ENCODE peak calls at places on chromosomes 3 and 15, in four cellular contexts. V, N, S and Y are unnamed samples.

GRCh38 chr15:42203891-42204290 is 4.2 kb downstream of the VPS39 start:
- DNase-seq in S (no peak), N (no peak), V (peak; percentile 37), Y (no peak)

GRCh38 chr3:189276481-189277190 is 104.9 kb downstream of the TPRG1 start:
- DNase-seq in S (peak; percentile 43), V (peak; percentile 86), N (no peak), Y (peak; percentile 37)

GRCh38 chr3:30645077-30645476 is 38.7 kb downstream of the TGFBR2 start:
- DNase-seq in N (no peak), V (no peak), S (no peak), Y (no peak)

GRCh38 chr15:83462026-83462425 is 14.9 kb downstream of the SH3GL3 start:
- DNase-seq in V (no peak), N (no peak), S (no peak), Y (no peak)

GRCh38 chr15:98866503-98866902 is 141.1 kb downstream of the PGPEP1L start:
- DNase-seq in N (no peak), S (peak; percentile 73), V (peak; percentile 94), Y (no peak)

GRCh38 chr3:71288269-71288930 is 295.1 kb downstream of the FOXP1 start:
- DNase-seq in V (peak; percentile 67), N (no peak), S (peak; percentile 46), Y (no peak)

GRCh38 chr3:98532275-98532637 is 478 bp downstream of the GPR15 start:
- DNase-seq in N (no peak), V (no peak), S (no peak), Y (no peak)

GRCh38 chr3:8638994-8639393 is 5.6 kb downstream of the SSUH2 start:
- DNase-seq in N (no peak), S (peak; percentile 36), V (no peak), Y (no peak)

GRCh38 chr3:192848371-192849233 is 69.1 kb downstream of the MB21D2 start:
- DNase-seq in V (no peak), S (peak; percentile 42), N (no peak), Y (no peak)

GRCh38 chr15:71777216-71777943 is 33.0 kb upstream of the NR2E3 start:
- DNase-seq in N (no peak), S (no peak), V (no peak), Y (no peak)

GRCh38 chr3:61701019-61701418 is 139.6 kb downstream of the PTPRG start:
- DNase-seq in N (no peak), S (no peak), V (no peak), Y (no peak)

GRCh38 chr3:124373524-124373923 is 356.7 kb upstream of the UMPS start:
- DNase-seq in S (no peak), V (no peak), N (no peak), Y (no peak)

GRCh38 chr3:16842710-16843270 is 42.0 kb upstream of the PLCL2 start:
- DNase-seq in V (no peak), S (no peak), N (no peak), Y (no peak)

GRCh38 chr3:134627831-134628230 is 23.0 kb downstream of the KY start:
- DNase-seq in S (no peak), V (no peak), N (peak; percentile 40), Y (no peak)

GRCh38 chr3:112811150-112811884 is 35.3 kb downstream of the CD200R1L start:
- DNase-seq in V (peak; percentile 92), N (no peak), S (peak; percentile 20), Y (peak; percentile 74)

GRCh38 chr15:48096813-48097212 is 24.0 kb upstream of the SLC24A5 start:
- DNase-seq in N (no peak), V (peak; percentile 85), S (peak; percentile 92), Y (no peak)

GRCh38 chr3:46312996-46313395 is 40.9 kb upstream of the CCR2 start:
- DNase-seq in S (no peak), V (no peak), N (peak; percentile 56), Y (peak; percentile 30)

GRCh38 chr3:37221407-37221806 is 47.0 kb upstream of the LRRFIP2 start:
- DNase-seq in V (peak; percentile 90), N (no peak), S (peak; percentile 83), Y (peak; percentile 62)

GRCh38 chr15:71830981-71831380 is 20.6 kb downstream of the NR2E3 start:
- DNase-seq in N (no peak), V (no peak), S (no peak), Y (no peak)

GRCh38 chr15:95565201-95565600 is 765.3 kb upstream of the NR2F2 start:
- DNase-seq in N (no peak), S (no peak), V (no peak), Y (no peak)

GRCh38 chr3:49389297-49389696 is 22.5 kb downstream of the RHOA start:
- DNase-seq in S (no peak), N (no peak), V (no peak), Y (no peak)

GRCh38 chr15:71109130-71109529 is 6.1 kb upstream of the THSD4 start:
- DNase-seq in S (peak; percentile 43), N (no peak), V (peak; percentile 75), Y (no peak)

GRCh38 chr15:38129531-38130199 is 123.0 kb upstream of the SPRED1 start:
- DNase-seq in N (peak; percentile 72), V (peak; percentile 100), S (peak; percentile 96), Y (peak; percentile 68)

GRCh38 chr15:39583586-39584265 is 2.8 kb downstream of the THBS1 start:
- DNase-seq in S (no peak), V (peak; percentile 43), N (no peak), Y (peak; percentile 48)

GRCh38 chr15:39582286-39582976 is 1.6 kb downstream of the THBS1 start:
- DNase-seq in V (peak; percentile 29), N (no peak), S (no peak), Y (no peak)

GRCh38 chr15:39584266-39584659 is 3.4 kb downstream of the THBS1 start:
- DNase-seq in V (no peak), S (no peak), N (no peak), Y (no peak)

GRCh38 chr15:39581501-39582285 is 814 bp downstream of the THBS1 start:
- DNase-seq in N (peak; percentile 82), V (peak; percentile 42), S (no peak), Y (peak; percentile 79)

DNA sequence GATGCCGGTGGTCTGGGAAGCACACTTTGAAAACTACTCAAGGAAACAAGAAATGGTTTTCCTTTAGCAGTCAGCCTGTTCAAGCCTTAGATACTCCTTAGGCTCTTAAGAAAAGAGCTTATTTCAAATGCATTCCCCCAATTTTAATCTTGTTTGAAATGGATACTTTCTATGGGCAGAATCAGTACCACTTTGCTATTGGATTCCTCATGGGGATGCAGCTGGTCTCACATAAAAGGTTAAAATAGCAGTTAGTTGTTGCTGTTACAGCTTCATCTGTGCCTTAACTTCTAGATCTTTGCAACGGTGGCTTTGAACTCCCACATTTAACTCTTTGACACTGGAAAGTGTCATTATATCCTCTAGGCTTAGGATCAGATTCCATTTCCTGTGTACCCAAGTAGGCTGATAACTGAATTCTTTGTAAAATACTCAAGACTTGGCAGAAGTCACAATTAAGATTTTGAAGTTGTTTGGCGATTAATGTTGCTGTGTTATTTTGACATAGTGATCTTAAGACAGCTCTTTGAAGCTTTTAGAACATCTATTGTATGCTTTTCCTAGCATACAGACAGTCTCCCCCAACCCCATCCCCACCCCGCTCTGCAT is 2.2 kb downstream of the THBS1 start:
- DNase-seq in S (no peak), V (peak; percentile 7), N (no peak), Y (no peak)
- H3K36me3 ChIP-seq in S (peaks cover 58% of the 10 kb centered on the region), V (peaks cover 42% of the 10 kb centered on the region), N (peaks cover 62% of the 10 kb centered on the region), Y (no peaks in the 10 kb centered on the region)

GRCh38 chr15:31403606-31404005 is 77.0 kb downstream of the KLF13 start:
- DNase-seq in V (peak; percentile 49), N (no peak), S (peak; percentile 60), Y (no peak)
- H3K36me3 ChIP-seq in V (no peaks in the 10 kb centered on the region), N (no peaks in the 10 kb centered on the region), S (no peaks in the 10 kb centered on the region), Y (no peaks in the 10 kb centered on the region)

GRCh38 chr3:129473766-129474152 is 33.7 kb downstream of the IFT122 start:
- DNase-seq in S (no peak), V (no peak), N (no peak), Y (no peak)
- H3K36me3 ChIP-seq in S (no peaks in the 10 kb centered on the region), V (peaks cover 9% of the 10 kb centered on the region), N (peaks cover 31% of the 10 kb centered on the region), Y (no peaks in the 10 kb centered on the region)

GRCh38 chr15:78923480-78924360 is 21.1 kb downstream of the CTSH start:
- DNase-seq in N (peak; percentile 32), V (no peak), S (no peak), Y (no peak)

GRCh38 chr15:78921517-78921916 is 23.3 kb downstream of the CTSH start:
- DNase-seq in S (no peak), V (no peak), N (no peak), Y (no peak)

GRCh38 chr15:78922527-78922926 is 22.3 kb downstream of the CTSH start:
- DNase-seq in V (no peak), S (no peak), N (no peak), Y (no peak)

GRCh38 chr15:78925076-78925624 is 19.7 kb downstream of the CTSH start:
- DNase-seq in V (no peak), N (no peak), S (no peak), Y (no peak)

GRCh38 chr15:78921940-78922339 is 22.9 kb downstream of the CTSH start:
- DNase-seq in N (no peak), V (no peak), S (no peak), Y (no peak)
- H3K36me3 ChIP-seq in N (peaks cover 77% of the 10 kb centered on the region), V (peaks cover 15% of the 10 kb centered on the region), S (peaks cover 45% of the 10 kb centered on the region), Y (no peaks in the 10 kb centered on the region)

GRCh38 chr15:63588826-63589225 is 8.4 kb upstream of the FBXL22 start:
- DNase-seq in N (no peak), S (no peak), V (no peak), Y (no peak)

GRCh38 chr15:63587527-63587926 is 9.7 kb upstream of the FBXL22 start:
- DNase-seq in S (no peak), V (peak; percentile 37), N (no peak), Y (peak; percentile 29)

GRCh38 chr15:63582179-63582578 is 15.0 kb upstream of the FBXL22 start:
- DNase-seq in S (no peak), N (no peak), V (no peak), Y (no peak)

GRCh38 chr15:63583027-63583426 is 14.2 kb upstream of the FBXL22 start:
- DNase-seq in S (peak; percentile 92), V (peak; percentile 93), N (no peak), Y (no peak)

GRCh38 chr15:63586790-63587189 is 10.4 kb upstream of the FBXL22 start:
- DNase-seq in V (no peak), S (no peak), N (no peak), Y (no peak)
- H3K36me3 ChIP-seq in V (peaks cover 5% of the 10 kb centered on the region), S (peaks cover 28% of the 10 kb centered on the region), N (peaks cover 71% of the 10 kb centered on the region), Y (no peaks in the 10 kb centered on the region)

GRCh38 chr15:79878078-79878705 is 18.6 kb downstream of the MTHFS start:
- DNase-seq in N (no peak), S (no peak), V (no peak), Y (no peak)
- H3K36me3 ChIP-seq in N (peaks cover 69% of the 10 kb centered on the region), S (peaks cover 4% of the 10 kb centered on the region), V (no peaks in the 10 kb centered on the region), Y (peaks cover 4% of the 10 kb centered on the region)

GRCh38 chr3:47394867-47395266 is 14.0 kb downstream of the PTPN23 start:
- DNase-seq in N (no peak), S (no peak), V (no peak), Y (no peak)
- H3K36me3 ChIP-seq in N (peaks cover 40% of the 10 kb centered on the region), S (peaks cover 19% of the 10 kb centered on the region), V (peaks cover 7% of the 10 kb centered on the region), Y (no peaks in the 10 kb centered on the region)

GRCh38 chr3:169777822-169778221 is 4.6 kb downstream of the MYNN start:
- DNase-seq in N (no peak), V (no peak), S (no peak), Y (no peak)
- H3K36me3 ChIP-seq in N (peaks cover 78% of the 10 kb centered on the region), V (peaks cover 6% of the 10 kb centered on the region), S (peaks cover 59% of the 10 kb centered on the region), Y (no peaks in the 10 kb centered on the region)

GRCh38 chr15:101008158-101009139 is 89.3 kb downstream of the LRRK1 start:
- DNase-seq in S (peak; percentile 63), N (peak; percentile 94), V (peak; percentile 79), Y (peak; percentile 92)
- H3K36me3 ChIP-seq in S (no peaks in the 10 kb centered on the region), N (peaks cover 30% of the 10 kb centered on the region), V (peaks cover 1% of the 10 kb centered on the region), Y (no peaks in the 10 kb centered on the region)